ENCODE peak calls at places on chromosomes 7 and 10, in six cellular contexts. R, X, N, A, Q and K are unnamed samples.

GRCh38 chr10:34866848-34867247 is 51.8 kb upstream of the PARD3 start:
- DNase-seq in Q (no peak), R (no peak), N (no peak), A (no peak), X (no peak), K (no peak)

GRCh38 chr7:130419652-130420051 is 21.2 kb downstream of the CEP41 start:
- DNase-seq in A (no peak), R (no peak), Q (no peak), X (no peak), N (no peak), K (no peak)

GRCh38 chr7:150428671-150429451 is 21.6 kb upstream of the GIMAP8 start:
- DNase-seq in R (no peak), Q (no peak), A (peak), X (peak), N (no peak), K (peak)

GRCh38 chr7:44698046-44698580 is 50.5 kb upstream of the ZMIZ2 start:
- DNase-seq in A (no peak), Q (no peak), N (no peak), X (no peak), R (no peak), K (no peak)

GRCh38 chr7:43649755-43650274 is 66.9 kb downstream of the STK17A start:
- DNase-seq in A (no peak), Q (no peak), N (no peak), R (no peak), X (peak), K (peak)

GRCh38 chr7:133095119-133095671 is 13.3 kb upstream of the CHCHD3 start:
- DNase-seq in Q (no peak), R (no peak), A (no peak), X (no peak), N (no peak), K (no peak)

GRCh38 chr7:19930051-19930450 is 156.6 kb upstream of the TMEM196 start:
- DNase-seq in R (no peak), Q (no peak), X (no peak), A (no peak), N (no peak), K (no peak)

GRCh38 chr7:86833360-86833759 is 189.7 kb downstream of the GRM3 start:
- DNase-seq in R (no peak), X (no peak), Q (no peak), A (no peak), N (no peak), K (no peak)

GRCh38 chr7:98360221-98361124 is 40.4 kb downstream of the BAIAP2L1 start:
- DNase-seq in Q (peak), A (no peak), N (no peak), R (peak), X (no peak), K (no peak)

GRCh38 chr7:1920266-1920681 is 250.2 kb downstream of the ELFN1 start:
- DNase-seq in Q (no peak), X (no peak), N (no peak), A (no peak), R (no peak), K (peak)

GRCh38 chr10:24251547-24251946 is 42.6 kb downstream of the KIAA1217 start:
- DNase-seq in X (no peak), Q (no peak), R (no peak), A (no peak), N (no peak), K (no peak)

GRCh38 chr7:143381427-143382125 is 431 bp downstream of the ZYX start:
- DNase-seq in N (peak), Q (peak), X (no peak), A (no peak), R (no peak), K (no peak)

GRCh38 chr7:155590215-155591023 is 44.1 kb upstream of the CNPY1 start:
- DNase-seq in A (no peak), R (peak), N (peak), Q (peak), X (no peak), K (peak)

GRCh38 chr7:81624021-81624630 is 145.7 kb downstream of the HGF start:
- DNase-seq in X (no peak), A (no peak), N (no peak), Q (no peak), R (peak), K (no peak)

GRCh38 chr10:93752761-93753160 is 5.0 kb upstream of the LGI1 start:
- DNase-seq in R (no peak), A (no peak), Q (no peak), N (no peak), X (no peak), K (no peak)

GRCh38 chr7:105060394-105060793 is 46.4 kb downstream of the KMT2E start:
- DNase-seq in R (no peak), X (no peak), Q (no peak), N (no peak), A (no peak), K (no peak)

GRCh38 chr10:129767751-129768150 is 196.3 kb downstream of the EBF3 start:
- DNase-seq in Q (no peak), N (no peak), A (peak), R (no peak), X (no peak), K (no peak)

GRCh38 chr7:15424468-15424867 is 137.3 kb downstream of the AGMO start:
- DNase-seq in Q (no peak), R (no peak), X (no peak), N (no peak), A (no peak), K (no peak)

GRCh38 chr10:117784776-117785175 is 242.2 kb downstream of the EMX2 start:
- DNase-seq in Q (no peak), N (no peak), A (no peak), R (no peak), X (no peak), K (no peak)

GRCh38 chr7:149771199-149771636 is 2.2 kb downstream of the ZNF467 start:
- DNase-seq in A (no peak), Q (no peak), X (no peak), R (no peak), N (no peak), K (no peak)

GRCh38 chr10:95539560-95540284 is 21.4 kb downstream of the SORBS1 start:
- DNase-seq in R (peak), A (no peak), N (no peak), X (no peak), Q (no peak), K (no peak)

GRCh38 chr10:86260564-86260963 is 106.0 kb downstream of the GRID1 start:
- DNase-seq in X (no peak), N (no peak), R (no peak), A (peak), Q (no peak), K (no peak)

GRCh38 chr10:84352251-84352842 is 24.0 kb downstream of the CCSER2 start:
- DNase-seq in N (peak), X (no peak), A (peak), R (peak), Q (peak), K (peak)

GRCh38 chr7:84720456-84721097 is 466.3 kb downstream of the SEMA3D start:
- DNase-seq in N (no peak), Q (no peak), R (no peak), A (no peak), X (no peak), K (no peak)

GRCh38 chr7:105759670-105760548 is 116.5 kb downstream of the ATXN7L1 start:
- DNase-seq in R (peak), Q (peak), A (no peak), X (no peak), N (peak), K (no peak)

GRCh38 chr7:24732646-24733413 is 24.4 kb downstream of the GSDME start:
- DNase-seq in A (no peak), R (peak), N (no peak), X (no peak), Q (no peak), K (no peak)

GRCh38 chr7:102454423-102454822 is 10.2 kb downstream of the ALKBH4 start:
- DNase-seq in R (no peak), N (no peak), X (no peak), Q (no peak), A (no peak), K (no peak)

GRCh38 chr10:65602182-65602865 is 1323.5 kb upstream of the LRRTM3 start:
- DNase-seq in N (no peak), Q (no peak), X (no peak), A (no peak), R (no peak), K (no peak)

DNA sequence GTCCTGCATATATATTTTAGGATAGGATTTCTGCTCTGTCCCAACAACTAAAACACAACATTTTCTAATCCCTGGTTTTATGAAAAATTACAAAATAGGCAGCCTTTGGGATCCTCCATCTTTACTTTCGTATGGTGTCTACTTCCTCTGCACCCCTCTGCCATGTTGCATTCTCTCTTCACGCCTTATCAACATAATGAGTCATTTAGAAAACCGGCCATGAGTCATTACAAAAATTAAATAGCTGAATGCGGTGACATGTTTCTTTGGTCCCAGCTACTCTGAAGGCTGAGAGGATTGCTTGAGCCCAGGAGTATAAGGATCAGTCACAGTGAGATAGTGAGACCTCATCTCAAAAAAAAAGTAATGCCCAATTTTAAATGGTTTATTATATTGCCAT is 148.1 kb upstream of the CELF2 start:
- DNase-seq in R (no peak), X (peak), N (no peak), Q (peak), A (no peak), K (no peak)
- TF ChIP-seq GABPA in R (no peak), X (peak), N (no peak), Q (no peak), A (no peak), K (no peak)

GRCh38 chr10:3080608-3081007 is 13.3 kb downstream of the PFKP start:
- DNase-seq in N (peak), R (no peak), A (no peak), Q (peak), X (no peak), K (no peak)
- TF ChIP-seq GABPA in N (no peak), R (no peak), A (no peak), Q (no peak), X (no peak), K (no peak)

GRCh38 chr7:120827719-120828118 is 30.2 kb downstream of the TSPAN12 start:
- DNase-seq in A (no peak), N (no peak), X (no peak), R (no peak), Q (no peak), K (no peak)

GRCh38 chr7:120828528-120828927 is 29.4 kb downstream of the TSPAN12 start:
- DNase-seq in R (no peak), Q (no peak), A (no peak), X (no peak), N (no peak), K (no peak)

GRCh38 chr7:120832803-120833202 is 25.1 kb downstream of the TSPAN12 start:
- DNase-seq in Q (no peak), X (no peak), R (no peak), A (no peak), N (no peak), K (no peak)

GRCh38 chr7:120831260-120831659 is 26.7 kb downstream of the TSPAN12 start:
- DNase-seq in Q (no peak), A (no peak), N (no peak), X (no peak), R (no peak), K (no peak)

DNA sequence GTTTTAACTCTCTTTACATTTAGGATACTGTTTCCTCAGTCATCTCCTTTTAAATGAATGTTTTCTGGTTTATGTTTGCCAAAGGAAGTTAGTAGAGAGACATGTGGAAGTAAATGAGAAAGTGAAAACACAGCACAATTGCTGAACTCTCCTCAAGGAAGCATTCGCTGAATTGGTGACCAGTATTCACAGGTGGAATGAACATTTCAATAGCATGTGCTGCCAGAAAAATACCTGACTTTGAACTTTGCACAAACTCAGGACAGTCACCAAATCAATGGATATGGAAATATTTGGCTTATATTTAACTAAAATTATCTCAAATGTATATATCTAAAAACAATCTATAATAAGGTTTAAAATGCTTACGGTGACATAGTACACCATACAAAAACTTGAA is 28.5 kb downstream of the TSPAN12 start:
- DNase-seq in Q (no peak), R (no peak), N (no peak), A (no peak), X (no peak), K (no peak)
- TF ChIP-seq GABPA in Q (no peak), R (no peak), N (no peak), A (no peak), X (no peak), K (no peak)

DNA sequence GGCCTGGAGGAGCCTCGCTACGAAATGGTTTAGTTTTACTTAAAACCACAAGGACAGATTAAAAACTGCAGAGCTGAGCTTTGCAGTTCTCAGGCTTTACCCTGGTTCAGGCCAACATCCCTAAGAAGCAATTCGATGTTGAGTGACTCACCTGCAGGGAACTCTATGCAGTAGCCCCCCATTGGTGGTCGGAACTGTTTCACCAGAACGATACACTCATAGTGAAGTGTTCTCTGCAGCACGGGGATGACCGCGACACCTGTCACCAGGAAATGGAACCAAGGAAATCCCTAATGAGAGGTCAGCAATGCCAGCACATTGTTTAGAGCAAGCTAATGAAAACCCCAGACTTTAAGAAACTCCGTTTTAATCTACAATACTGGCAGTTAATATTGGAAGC is 18.0 kb downstream of the NUDT5 start:
- DNase-seq in N (no peak), R (no peak), A (no peak), X (no peak), Q (no peak), K (no peak)
- TF ChIP-seq GABPA in N (no peak), R (no peak), A (no peak), X (no peak), Q (no peak), K (no peak)

GRCh38 chr7:124101173-124101768 is 68.4 kb upstream of the TMEM229A start:
- DNase-seq in A (no peak), N (peak), Q (peak), X (no peak), R (peak), K (no peak)

GRCh38 chr7:124106575-124106974 is 73.7 kb upstream of the TMEM229A start:
- DNase-seq in A (no peak), X (no peak), N (no peak), Q (no peak), R (no peak), K (no peak)
- TF ChIP-seq GABPA in A (no peak), X (no peak), N (no peak), Q (no peak), R (no peak), K (no peak)

DNA sequence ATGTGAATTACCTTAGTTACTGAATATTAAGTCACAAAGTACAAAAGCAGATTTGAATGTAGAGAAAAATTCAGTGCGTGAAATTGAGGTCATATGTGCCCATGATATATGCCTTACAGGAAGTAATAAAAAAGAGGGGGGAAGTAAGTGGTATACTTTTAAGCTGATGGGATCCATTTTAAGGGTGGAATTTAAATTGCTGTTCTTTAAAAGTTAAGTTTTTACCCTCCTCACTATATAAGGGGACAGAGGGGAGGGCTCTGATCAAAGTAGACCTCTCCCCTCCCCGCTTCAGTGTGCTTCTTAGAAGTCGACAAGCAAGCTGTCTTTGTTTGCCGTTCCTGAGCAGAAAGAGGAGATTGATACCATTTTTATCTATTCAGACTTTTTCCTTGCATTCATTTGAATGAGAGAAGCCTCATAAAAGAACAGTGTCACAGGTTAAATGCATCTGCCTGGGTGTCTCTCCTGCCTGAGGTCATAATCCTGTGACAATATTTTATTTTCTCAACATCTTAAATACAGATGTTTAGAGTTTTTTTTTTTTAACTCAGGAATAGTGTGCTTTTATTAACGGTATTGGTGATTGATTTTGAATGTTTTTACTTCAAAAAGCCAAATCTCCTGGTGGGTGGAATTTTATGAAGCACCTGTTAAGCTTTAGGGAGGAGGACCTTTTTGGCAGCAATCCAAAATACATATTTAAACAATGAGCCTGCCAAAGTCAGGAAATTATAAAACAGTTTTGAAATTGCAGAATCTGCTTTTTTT is 141.6 kb downstream of the KAT6B start:
- DNase-seq in R (peak), Q (peak), A (no peak), N (no peak), X (no peak), K (no peak)
- TF ChIP-seq GABPA in R (no peak), Q (no peak), A (no peak), N (no peak), X (no peak), K (no peak)

DNA sequence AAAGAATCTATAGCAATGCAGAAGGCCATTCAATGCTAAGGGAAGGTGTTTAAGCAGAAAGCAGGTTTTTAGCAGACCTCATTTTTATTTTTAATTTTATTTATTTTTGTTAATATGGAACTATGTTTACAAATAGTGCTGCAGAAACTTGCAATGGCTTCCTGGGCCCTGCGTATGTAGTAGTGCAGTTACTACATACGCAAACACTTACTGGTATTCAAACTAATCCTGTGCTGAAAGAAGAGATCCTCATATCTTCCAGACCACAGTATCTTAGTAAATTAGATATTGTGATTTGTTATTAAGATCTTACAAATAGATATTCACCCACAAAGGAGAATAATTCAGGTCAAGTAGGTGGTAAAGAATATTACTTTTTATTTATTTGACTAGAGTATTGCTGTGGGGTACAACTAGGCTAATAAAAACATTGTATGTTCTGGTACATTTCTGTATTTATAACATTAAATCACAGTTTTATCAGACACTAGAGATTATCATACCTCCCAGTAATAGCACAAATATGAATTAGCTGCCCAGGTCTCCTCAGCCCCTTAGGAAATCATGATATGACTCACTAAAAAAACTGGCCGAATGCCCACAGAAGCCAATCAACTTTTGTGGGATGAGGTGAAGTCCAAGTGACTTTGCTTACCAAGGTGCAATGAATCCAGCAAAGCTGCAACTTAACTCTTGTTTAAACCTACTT is 57.6 kb downstream of the RNLS start:
- DNase-seq in R (no peak), A (no peak), N (no peak), X (no peak), Q (no peak), K (no peak)
- TF ChIP-seq GABPA in R (no peak), A (no peak), N (no peak), X (no peak), Q (no peak), K (no peak)